ENCODE peak calls at places on chromosomes 7 and 10, in six cellular contexts. A is aorta; B is CD8-positive, alpha-beta T cell; O is ovary; S is breast epithelium; N is heart right ventricle. H is an unnamed sample.

GRCh38 chr10:20299037-20299557 is 482.9 kb downstream of the PLXDC2 start:
- DNase-seq in A (no peak), B (no peak), O (no peak), S (no peak), N (no peak), H (no peak)

GRCh38 chr10:95193856-95194431 is at the start of gene ACSM6:
- DNase-seq in A (no peak), B (no peak), O (no peak), S (no peak), N (no peak), H (no peak)

GRCh38 chr7:70379210-70379609 is 752.7 kb upstream of the GALNT17 start:
- DNase-seq in A (no peak), B (no peak), O (no peak), S (no peak), N (no peak), H (no peak)

GRCh38 chr10:53325073-53325472 is 552.5 kb upstream of the MBL2 start:
- DNase-seq in A (no peak), B (no peak), O (no peak), S (no peak), N (no peak), H (no peak)

GRCh38 chr10:13792011-13792410 is 205.2 kb downstream of the PRPF18 start:
- DNase-seq in A (no peak), B (no peak), O (no peak), S (peak; percentile 57), N (peak; percentile 72), H (no peak)

GRCh38 chr10:98170249-98171117 is 36.0 kb downstream of the R3HCC1L start:
- DNase-seq in A (no peak), B (no peak), O (no peak), S (no peak), N (no peak), H (peak; percentile 58)

GRCh38 chr10:106571216-106571954 is 593.1 kb downstream of the SORCS1 start:
- DNase-seq in A (no peak), B (no peak), O (no peak), S (no peak), N (no peak), H (peak; percentile 3)

GRCh38 chr7:140689199-140690152 is 7.0 kb upstream of the NDUFB2 start:
- DNase-seq in A (peak; percentile 57), B (no peak), O (no peak), S (no peak), N (no peak), H (no peak)

GRCh38 chr7:140638311-140638791 is 2.3 kb downstream of the DENND2A start:
- DNase-seq in A (peak; percentile 59), B (no peak), O (peak; percentile 57), S (no peak), N (no peak), H (no peak)

GRCh38 chr10:120473593-120473992 is 16.6 kb downstream of the PLPP4 start:
- DNase-seq in A (no peak), B (no peak), O (no peak), S (no peak), N (no peak), H (no peak)

GRCh38 chr10:33719005-33719703 is 384.7 kb upstream of the NRP1 start:
- DNase-seq in A (no peak), B (no peak), O (peak; percentile 38), S (no peak), N (no peak), H (no peak)

GRCh38 chr10:131954356-131954965 is 27.3 kb downstream of the BNIP3 start:
- DNase-seq in A (no peak), B (no peak), O (peak; percentile 39), S (no peak), N (no peak), H (no peak)

GRCh38 chr7:42605800-42606199 is 306.1 kb downstream of the C7orf25 start:
- DNase-seq in A (no peak), B (no peak), O (no peak), S (no peak), N (no peak), H (no peak)

GRCh38 chr7:105985250-105985649 is 22.2 kb downstream of the CDHR3 start:
- DNase-seq in A (no peak), B (no peak), O (no peak), S (no peak), N (no peak), H (no peak)

GRCh38 chr7:103480771-103481170 is 34.8 kb upstream of the SLC26A5 start:
- DNase-seq in A (no peak), B (no peak), O (no peak), S (no peak), N (no peak), H (no peak)

GRCh38 chr10:43126759-43127424 is 11.4 kb upstream of the CSGALNACT2 start:
- DNase-seq in A (peak; percentile 40), B (no peak), O (no peak), S (no peak), N (no peak), H (no peak)
- H3K4me3 ChIP-seq in A (no peak overlapping the region), B (no peak overlapping the region), O (no peak overlapping the region), S (no peak overlapping the region), N (no peak overlapping the region), H (no peak overlapping the region)

GRCh38 chr10:4064489-4064888 is 279.5 kb upstream of the KLF6 start:
- DNase-seq in A (no peak), B (no peak), O (no peak), S (no peak), N (no peak), H (no peak)

GRCh38 chr10:4062072-4062471 is 277.1 kb upstream of the KLF6 start:
- DNase-seq in A (no peak), B (no peak), O (no peak), S (no peak), N (no peak), H (no peak)

GRCh38 chr10:4059471-4060138 is 274.6 kb upstream of the KLF6 start:
- DNase-seq in A (no peak), B (no peak), O (no peak), S (no peak), N (no peak), H (no peak)

GRCh38 chr10:4061441-4061951 is 276.5 kb upstream of the KLF6 start:
- DNase-seq in A (peak; percentile 81), B (no peak), O (peak; percentile 60), S (no peak), N (peak; percentile 35), H (no peak)

GRCh38 chr10:4062751-4063150 is 277.7 kb upstream of the KLF6 start:
- DNase-seq in A (no peak), B (no peak), O (no peak), S (no peak), N (no peak), H (no peak)
- H3K4me1 ChIP-seq in A (peaks cover 2% of the 10 kb centered on the region), B (peaks cover 11% of the 10 kb centered on the region), O (peaks cover 25% of the 10 kb centered on the region), S (no peaks in the 10 kb centered on the region), N (peaks cover 31% of the 10 kb centered on the region), H (peaks cover 2% of the 10 kb centered on the region)

DNA sequence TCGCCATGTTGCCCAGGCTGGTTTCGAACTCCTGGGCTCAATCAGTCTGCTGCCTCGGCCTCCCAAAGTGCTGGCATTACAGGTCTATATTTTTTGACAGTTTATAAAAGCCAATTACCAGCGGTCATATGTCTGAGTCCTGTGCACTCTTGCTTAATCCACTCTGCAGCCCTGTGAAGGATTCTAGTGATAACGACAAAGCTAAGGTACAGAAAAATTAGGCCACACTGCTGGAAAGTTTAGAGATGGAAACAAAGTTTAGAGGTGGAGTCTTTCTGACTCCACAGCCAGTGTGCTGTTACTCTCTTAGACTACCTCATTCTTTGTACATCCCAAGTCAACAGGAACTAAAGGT is 707 bp downstream of the PTER start:
- DNase-seq in A (no peak), B (no peak), O (no peak), S (no peak), N (no peak), H (no peak)
- H3K4me3 ChIP-seq in A (no peak overlapping the region), B (peak overlapping the region; percentile 79), O (peak overlapping the region; percentile 42), S (peak overlapping the region; percentile 66), N (peak overlapping the region; percentile 59), H (peak overlapping the region; percentile 58)

GRCh38 chr7:130748531-130749389 is 14.8 kb upstream of the KLF14 start:
- DNase-seq in A (no peak), B (no peak), O (no peak), S (no peak), N (no peak), H (no peak)
- H3K4me1 ChIP-seq in A (no peaks in the 10 kb centered on the region), B (no peaks in the 10 kb centered on the region), O (no peaks in the 10 kb centered on the region), S (no peaks in the 10 kb centered on the region), N (no peaks in the 10 kb centered on the region), H (no peaks in the 10 kb centered on the region)

GRCh38 chr7:28957064-28957821 is 887 bp downstream of the TRIL start:
- DNase-seq in A (peak; percentile 81), B (no peak), O (peak; percentile 55), S (peak; percentile 54), N (peak; percentile 47), H (no peak)

GRCh38 chr7:28956608-28957063 is 1.5 kb downstream of the TRIL start:
- DNase-seq in A (peak; percentile 85), B (no peak), O (peak; percentile 69), S (peak; percentile 89), N (peak; percentile 73), H (peak; percentile 83)

GRCh38 chr7:28958235-28958945 is at the start of gene TRIL:
- DNase-seq in A (peak; percentile 90), B (no peak), O (peak; percentile 91), S (peak; percentile 83), N (peak; percentile 89), H (no peak)

GRCh38 chr7:28958946-28959417 is 852 bp upstream of the TRIL start:
- DNase-seq in A (no peak), B (no peak), O (no peak), S (no peak), N (no peak), H (peak; percentile 34)

GRCh38 chr7:28957822-28958234 is 302 bp downstream of the TRIL start:
- DNase-seq in A (no peak), B (no peak), O (no peak), S (no peak), N (no peak), H (no peak)
- H3K4me3 ChIP-seq in A (no peak overlapping the region), B (no peak overlapping the region), O (peak overlapping the region; percentile 48), S (peak overlapping the region; percentile 71), N (peak overlapping the region; percentile 60), H (no peak overlapping the region)

DNA sequence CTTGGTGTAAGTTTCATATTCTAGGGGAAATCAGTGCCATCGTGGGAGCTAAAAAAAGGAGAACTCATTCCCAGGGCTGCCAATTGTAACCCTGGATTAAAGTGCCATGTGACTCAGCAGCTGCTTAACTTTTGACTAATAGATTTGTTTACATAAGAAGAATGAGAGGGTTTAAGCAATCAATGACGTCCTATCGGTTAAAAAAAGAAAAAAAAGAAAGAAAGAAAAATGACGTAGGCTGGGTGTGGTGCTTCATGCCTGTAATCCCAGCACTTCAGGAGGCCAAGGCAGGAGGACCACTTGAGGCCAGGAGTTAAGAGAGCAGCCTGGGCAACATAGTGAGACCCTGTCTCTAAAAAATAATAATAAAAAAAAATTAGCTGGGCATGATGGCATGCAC is 116.2 kb upstream of the AFAP1L2 start:
- DNase-seq in A (no peak), B (no peak), O (no peak), S (no peak), N (no peak), H (no peak)
- H3K4me1 ChIP-seq in A (peaks cover 2% of the 10 kb centered on the region), B (peaks cover 91% of the 10 kb centered on the region), O (peaks cover 34% of the 10 kb centered on the region), S (peaks cover 28% of the 10 kb centered on the region), N (peaks cover 70% of the 10 kb centered on the region), H (peaks cover 41% of the 10 kb centered on the region)

H was measured in Caco-2.